ENCODE peak calls at places on chromosomes 4 and X, in five cellular contexts. Z is progenitor cell of endocrine pancreas, V is NB4, L is heart right ventricle, M is RWPE1. P is an unnamed sample.

GRCh38 chrX:57932266-57932665 is 22.0 kb upstream of the ZXDA start:
- DNase-seq in Z (no peak), V (no peak), L (no peak), M (no peak), P (no peak)

GRCh38 chr4:8205241-8205707 is 6.2 kb downstream of the SH3TC1 start:
- DNase-seq in Z (no peak), V (peak), L (no peak), M (no peak), P (no peak)

GRCh38 chr4:57131849-57132745 is 21.9 kb upstream of the IGFBP7 start:
- DNase-seq in Z (no peak), V (no peak), L (no peak), M (no peak), P (no peak)

GRCh38 chr4:185394568-185395254 is 1.0 kb downstream of the LRP2BP start:
- DNase-seq in Z (no peak), V (peak), L (no peak), M (no peak), P (no peak)

GRCh38 chr4:1047106-1047975 is 35.9 kb downstream of the FGFRL1 start:
- DNase-seq in Z (no peak), V (no peak), L (no peak), M (no peak), P (no peak)

GRCh38 chr4:185932491-185932890 is 120.5 kb upstream of the SORBS2 start:
- DNase-seq in Z (no peak), V (no peak), L (no peak), M (no peak), P (no peak)

GRCh38 chrX:19904778-19905367 is 17.5 kb upstream of the SH3KBP1 start:
- DNase-seq in Z (no peak), V (peak), L (peak), M (peak), P (no peak)

GRCh38 chr4:118981839-118982381 is 93.3 kb downstream of the SYNPO2 start:
- DNase-seq in Z (peak), V (peak), L (peak), M (peak), P (peak)

GRCh38 chr4:117949621-117950020 is 84.7 kb upstream of the NDST3 start:
- DNase-seq in Z (no peak), V (peak), L (no peak), M (no peak), P (no peak)

GRCh38 chr4:115711575-115711974 is 598.2 kb upstream of the NDST4 start:
- DNase-seq in Z (no peak), V (peak), L (no peak), M (no peak), P (no peak)

GRCh38 chr4:158934996-158935669 is 166.3 kb downstream of the FNIP2 start:
- DNase-seq in Z (no peak), V (no peak), L (no peak), M (no peak), P (no peak)

GRCh38 chr4:26854701-26855100 is 5.9 kb upstream of the STIM2 start:
- DNase-seq in Z (no peak), V (no peak), L (no peak), M (no peak), P (no peak)

GRCh38 chr4:151169223-151169622 is 69.8 kb downstream of the RPS3A start:
- DNase-seq in Z (no peak), V (no peak), L (peak), M (no peak), P (peak)

GRCh38 chr4:168723569-168723968 is 226.7 kb downstream of the PALLD start:
- DNase-seq in Z (no peak), V (no peak), L (no peak), M (no peak), P (no peak)

GRCh38 chr4:122533841-122534240 is 77.3 kb upstream of the IL2 start:
- DNase-seq in Z (no peak), V (no peak), L (no peak), M (no peak), P (no peak)

GRCh38 chrX:39813631-39814246 is 284.0 kb downstream of the BCOR start:
- DNase-seq in Z (no peak), V (no peak), L (peak), M (no peak), P (no peak)

GRCh38 chr4:7411896-7412585 is 22.7 kb downstream of the PSAPL1 start:
- DNase-seq in Z (no peak), V (no peak), L (no peak), M (no peak), P (no peak)

GRCh38 chrX:78658851-78659744 is at the start of gene RTL3:
- DNase-seq in Z (no peak), V (peak), L (no peak), M (no peak), P (no peak)

GRCh38 chr4:3010998-3011397 is 47.6 kb downstream of the GRK4 start:
- DNase-seq in Z (no peak), V (no peak), L (no peak), M (peak), P (no peak)

GRCh38 chr4:37561803-37562207 is 124.4 kb downstream of the RELL1 start:
- DNase-seq in Z (no peak), V (no peak), L (no peak), M (peak), P (no peak)

GRCh38 chrX:72107320-72107719 is 24.4 kb downstream of the RTL5 start:
- DNase-seq in Z (no peak), V (peak), L (no peak), M (peak), P (no peak)

GRCh38 chr4:181684310-181684709 is 558.9 kb upstream of the TENM3 start:
- DNase-seq in Z (no peak), V (no peak), L (no peak), M (no peak), P (no peak)

GRCh38 chrX:139194571-139195280 is 335.8 kb upstream of the F9 start:
- DNase-seq in Z (no peak), V (no peak), L (peak), M (no peak), P (peak)

GRCh38 chrX:101619336-101619735 is 1.5 kb upstream of the ARMCX6 start:
- DNase-seq in Z (no peak), V (no peak), L (peak), M (no peak), P (no peak)

DNA sequence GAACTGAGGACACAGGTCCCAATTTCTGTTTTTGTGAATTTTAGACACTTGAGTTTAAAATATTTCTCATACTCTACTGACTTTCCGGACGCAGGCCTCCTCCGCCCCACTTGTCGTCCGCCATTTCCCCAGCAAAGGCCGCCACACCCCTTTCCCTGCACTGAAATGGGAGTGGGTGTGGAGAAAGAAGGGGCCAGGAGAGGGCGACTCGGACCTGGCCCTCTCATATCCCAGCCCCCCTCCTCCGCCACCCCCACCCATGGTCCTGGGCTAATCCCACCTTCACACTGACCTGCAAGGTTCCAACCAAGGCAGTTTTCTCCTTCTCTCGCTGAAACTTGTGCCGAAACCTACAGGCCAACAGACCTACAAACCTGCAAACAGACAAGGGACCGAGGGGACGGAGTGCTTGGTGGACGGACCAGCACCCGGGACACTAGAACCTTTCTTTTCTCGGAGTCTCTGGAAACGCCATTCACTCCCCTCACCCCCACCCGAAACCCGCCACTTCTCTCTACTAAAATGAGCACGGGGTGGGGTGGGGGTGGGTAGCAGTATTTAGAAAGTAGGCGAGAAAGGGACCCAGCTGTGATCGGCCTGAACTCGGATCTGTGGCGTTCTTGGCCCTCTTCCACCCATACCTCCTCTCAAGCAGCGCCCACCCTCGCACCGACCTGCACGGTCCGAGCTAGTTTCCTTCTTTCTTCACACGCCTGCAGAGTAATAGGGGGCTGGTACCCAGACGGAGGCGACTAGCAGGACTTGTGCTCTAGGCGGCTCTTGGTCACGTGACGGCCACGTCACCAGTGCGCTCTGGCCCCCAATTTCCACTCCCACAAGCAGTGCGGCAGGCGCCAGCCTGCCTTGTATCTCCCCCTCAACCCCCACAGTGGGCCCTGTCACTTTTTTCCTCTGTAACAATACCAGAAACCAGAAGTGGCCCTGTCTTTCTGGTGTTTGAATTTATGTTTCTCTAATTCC is at the start of gene ARMCX6:
- DNase-seq in Z (peak), V (peak), L (peak), M (peak), P (peak)
- TF ChIP-seq CTCF in Z (peak), V (no peak), L (peak), M (peak), P (no peak)

GRCh38 chrX:2348225-2348624 is 152.6 kb downstream of the DHRSX start:
- DNase-seq in Z (no peak), V (no peak), L (no peak), M (no peak), P (no peak)

GRCh38 chrX:2351321-2351720 is 149.5 kb downstream of the DHRSX start:
- DNase-seq in Z (no peak), V (no peak), L (no peak), M (no peak), P (no peak)

DNA sequence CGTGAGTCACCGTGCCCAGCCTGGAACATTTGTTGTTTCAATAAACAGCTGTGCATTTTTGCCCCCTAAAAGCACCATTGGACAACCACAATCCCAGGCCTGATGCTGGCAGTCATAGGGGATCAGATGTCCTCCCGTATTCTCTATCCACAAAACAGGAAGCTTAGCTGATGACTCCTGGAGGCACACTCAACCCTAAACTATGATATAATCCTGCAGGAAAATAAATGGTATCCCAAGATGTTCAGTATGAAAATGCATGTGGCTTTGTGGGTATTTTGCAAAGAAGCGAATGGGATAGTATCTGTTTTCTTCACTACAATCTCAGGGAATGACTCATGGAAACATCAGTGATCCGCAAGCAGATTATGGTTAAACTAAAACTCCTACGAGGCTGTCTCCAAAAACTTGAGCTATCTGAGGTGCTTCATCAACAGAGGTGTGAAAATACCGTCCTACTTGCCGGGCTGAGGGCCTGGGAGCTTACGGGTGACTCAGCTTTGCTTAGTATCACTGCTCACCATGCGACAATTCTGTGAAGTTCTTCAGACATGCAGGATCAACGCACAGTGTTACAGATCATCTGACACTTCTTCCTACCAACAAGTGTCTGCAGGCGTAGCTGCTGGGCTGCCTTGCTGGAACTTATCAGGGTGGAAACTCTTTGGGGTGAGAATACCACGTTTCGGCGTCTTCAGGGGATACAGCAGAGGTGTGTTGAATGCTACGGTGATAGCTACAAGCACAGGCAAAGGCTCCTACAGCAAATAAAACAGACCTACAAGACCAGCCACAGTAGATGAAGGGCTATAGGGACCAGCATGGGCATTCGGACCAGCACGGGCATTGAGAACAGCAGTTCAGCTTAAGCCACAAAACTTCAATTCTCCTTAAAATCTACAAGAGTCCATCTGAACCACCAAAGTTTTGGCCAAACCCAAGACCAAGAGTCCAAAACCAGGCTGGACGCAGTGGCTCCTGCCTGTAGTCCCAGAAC is 148.5 kb downstream of the DHRSX start:
- DNase-seq in Z (no peak), V (no peak), L (no peak), M (no peak), P (no peak)
- TF ChIP-seq CTCF in Z (no peak), V (no peak), L (no peak), M (no peak), P (no peak)

GRCh38 chrX:122739770-122740169 is 444.3 kb upstream of the GRIA3 start:
- DNase-seq in Z (no peak), V (no peak), L (no peak), M (no peak), P (no peak)
- TF ChIP-seq CTCF in Z (no peak), V (no peak), L (no peak), M (no peak), P (no peak)

DNA sequence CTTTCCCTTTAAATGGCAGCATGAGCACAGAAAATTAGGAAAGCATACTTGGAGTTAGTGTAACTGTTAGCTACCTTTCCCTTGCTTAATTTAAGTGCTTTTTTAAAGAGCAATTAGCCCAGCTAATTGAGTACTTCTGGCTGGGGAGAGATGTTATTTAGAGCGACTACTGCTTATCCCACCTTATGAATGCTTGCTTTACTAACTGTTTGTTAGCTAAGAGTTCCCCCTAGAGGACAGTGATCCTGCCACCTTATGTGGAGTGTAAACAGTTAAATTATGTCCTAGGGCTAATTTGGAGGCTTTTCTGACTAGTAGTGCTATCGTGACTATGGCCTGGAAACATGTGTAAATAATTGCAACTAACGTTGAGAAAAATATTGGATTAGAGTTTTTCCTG is 909.4 kb downstream of the FSTL5 start:
- DNase-seq in Z (no peak), V (peak), L (no peak), M (no peak), P (no peak)
- TF ChIP-seq CTCF in Z (no peak), V (no peak), L (no peak), M (no peak), P (no peak)

DNA sequence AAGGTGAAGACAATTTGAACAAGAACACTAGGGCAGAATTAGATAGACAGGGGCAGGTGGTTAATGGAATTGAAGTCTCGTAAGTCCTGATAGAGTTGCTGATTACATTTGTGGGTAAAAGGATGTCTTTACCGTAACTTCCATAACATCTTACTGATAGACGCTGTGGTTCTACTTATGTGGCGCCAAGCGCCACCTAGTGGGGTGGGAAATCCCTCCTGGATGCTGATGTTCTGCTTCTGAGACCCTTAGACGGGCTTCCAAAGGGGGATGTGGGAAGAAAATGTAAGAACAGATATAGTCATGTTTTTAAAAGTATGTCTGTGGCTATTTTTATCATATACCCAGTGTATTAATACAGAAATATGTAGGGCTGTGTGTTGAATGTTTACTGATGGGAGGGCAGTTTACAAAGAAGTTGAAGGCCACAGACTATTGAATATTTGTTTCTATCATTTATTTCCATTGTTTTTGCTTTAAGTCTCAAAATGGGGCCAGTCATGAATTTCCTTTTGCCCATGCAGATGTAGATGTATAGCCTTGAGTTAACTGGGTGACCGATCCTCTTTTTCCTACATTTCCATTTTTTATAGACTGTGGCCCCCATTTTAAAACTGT is 12.2 kb upstream of the TLR8 start:
- DNase-seq in Z (no peak), V (peak), L (no peak), M (peak), P (peak)
- TF ChIP-seq CTCF in Z (peak), V (peak), L (peak), M (peak), P (no peak)

GRCh38 chr4:85658766-85659439 is 184.0 kb downstream of the ARHGAP24 start:
- DNase-seq in Z (no peak), V (no peak), L (no peak), M (no peak), P (no peak)
- TF ChIP-seq CTCF in Z (no peak), V (no peak), L (no peak), M (no peak), P (no peak)

P was measured in mesothelial cell of epicardium.